ENCODE peak calls at places on chromosomes 1 and 21, in ten cellular contexts. V is pancreas, D is mammary epithelial cell, C is esophagus squamous epithelium, L is sigmoid colon, P is AG10803, N is lung, M is GM23338, H is HFF-Myc, G is tibial artery. U is an unnamed sample.

GRCh38 chr1:220251272-220251671 is 21.0 kb downstream of the RAB3GAP2 start:
- DNase-seq in V (no peak), D (no peak), C (no peak), L (no peak), P (no peak), N (no peak), M (no peak), H (no peak), G (no peak), U (no peak)

GRCh38 chr1:60960846-60961542 is 121.4 kb upstream of the NFIA start:
- DNase-seq in V (no peak), D (no peak), C (no peak), L (no peak), P (no peak), N (no peak), M (no peak), H (no peak), G (no peak), U (no peak)

GRCh38 chr1:88650676-88651418 is 33.2 kb upstream of the PKN2 start:
- DNase-seq in V (no peak), D (peak), C (no peak), L (no peak), P (peak), N (no peak), M (no peak), H (no peak), G (no peak), U (no peak)

GRCh38 chr21:42336065-42336464 is 14.7 kb downstream of the TFF2 start:
- DNase-seq in V (no peak), D (peak), C (no peak), L (peak), P (no peak), N (no peak), M (peak), H (no peak), G (no peak), U (no peak)

GRCh38 chr1:155320661-155321576 is at the start of gene RUSC1:
- DNase-seq in V (peak), D (no peak), C (no peak), L (peak), P (peak), N (peak), M (peak), H (no peak), G (peak), U (peak)

GRCh38 chr1:3616861-3617260 is 5.6 kb upstream of the MEGF6 start:
- DNase-seq in V (no peak), D (no peak), C (no peak), L (no peak), P (no peak), N (no peak), M (no peak), H (no peak), G (no peak), U (no peak)

GRCh38 chr1:5455056-5455455 is 537.2 kb downstream of the NPHP4 start:
- DNase-seq in V (peak), D (no peak), C (no peak), L (no peak), P (no peak), N (no peak), M (no peak), H (no peak), G (no peak), U (no peak)

GRCh38 chr1:27668808-27669723 is 2.9 kb downstream of the IFI6 start:
- DNase-seq in V (peak), D (peak), C (no peak), L (peak), P (peak), N (peak), M (peak), H (no peak), G (peak), U (peak)

GRCh38 chr1:2526824-2527552 is 592 bp upstream of the PANK4 start:
- DNase-seq in V (no peak), D (peak), C (no peak), L (peak), P (peak), N (no peak), M (no peak), H (no peak), G (peak), U (peak)

GRCh38 chr1:15836772-15837669 is 10.5 kb upstream of the SPEN start:
- DNase-seq in V (peak), D (no peak), C (peak), L (peak), P (no peak), N (peak), M (peak), H (no peak), G (peak), U (peak)

GRCh38 chr21:35932232-35932911 is 128.0 kb downstream of the SETD4 start:
- DNase-seq in V (no peak), D (peak), C (no peak), L (peak), P (peak), N (peak), M (no peak), H (peak), G (peak), U (no peak)

GRCh38 chr1:81706650-81707435 is 93.9 kb upstream of the ADGRL2 start:
- DNase-seq in V (no peak), D (peak), C (no peak), L (no peak), P (peak), N (no peak), M (no peak), H (no peak), G (no peak), U (no peak)

GRCh38 chr21:29084372-29084771 is 10.9 kb upstream of the CCT8 start:
- DNase-seq in V (no peak), D (no peak), C (no peak), L (no peak), P (no peak), N (no peak), M (no peak), H (no peak), G (no peak), U (no peak)

GRCh38 chr1:39840507-39840906 is 42.8 kb downstream of the TRIT1 start:
- DNase-seq in V (no peak), D (no peak), C (no peak), L (no peak), P (no peak), N (no peak), M (no peak), H (no peak), G (no peak), U (no peak)

GRCh38 chr1:245091818-245092637 is 62.8 kb upstream of the KIF26B start:
- DNase-seq in V (no peak), D (peak), C (no peak), L (peak), P (peak), N (peak), M (no peak), H (peak), G (no peak), U (no peak)

DNA sequence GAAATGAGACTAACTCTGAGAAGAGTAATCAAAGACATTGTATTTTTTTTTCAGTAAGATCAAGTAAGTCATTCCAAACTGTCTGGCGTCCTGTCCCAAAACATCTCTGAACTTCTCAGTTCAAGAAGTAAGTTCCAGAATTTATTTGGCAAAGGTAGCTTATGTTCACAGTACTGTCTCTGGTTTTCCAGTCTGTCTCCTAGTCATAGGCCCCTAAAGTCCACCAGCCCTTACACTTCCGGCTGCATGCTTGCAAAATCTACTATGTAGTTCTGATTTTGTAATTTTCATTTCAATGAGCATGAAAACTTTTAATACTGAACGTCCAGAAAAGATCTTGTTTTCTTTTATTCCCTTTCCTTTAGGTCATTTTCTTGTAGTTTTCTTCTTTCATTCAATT is 61.3 kb upstream of the S1PR1 start:
- DNase-seq in V (no peak), D (no peak), C (no peak), L (no peak), P (peak), N (no peak), M (no peak), H (no peak), G (no peak), U (no peak)
- H3K4me3 ChIP-seq in V (no peak), D (no peak), C (no peak), L (no peak), P (no peak), N (no peak), M (no peak), H (no peak), G (no peak), U (no peak)

GRCh38 chr1:1437033-1437903 is 1.8 kb downstream of the VWA1 start:
- DNase-seq in V (peak), D (no peak), C (no peak), L (no peak), P (no peak), N (no peak), M (no peak), H (no peak), G (no peak), U (no peak)
- H3K4me3 ChIP-seq in V (peak), D (no peak), C (no peak), L (peak), P (no peak), N (no peak), M (no peak), H (no peak), G (no peak), U (no peak)

GRCh38 chr1:84299536-84300260 is 1.8 kb upstream of the SAMD13 start:
- DNase-seq in V (no peak), D (no peak), C (no peak), L (no peak), P (no peak), N (no peak), M (peak), H (no peak), G (no peak), U (no peak)
- H3K4me3 ChIP-seq in V (peak), D (peak), C (peak), L (peak), P (peak), N (peak), M (peak), H (peak), G (peak), U (no peak)

GRCh38 chr1:85463666-85464496 is 1.1 kb downstream of the DDAH1 start:
- DNase-seq in V (no peak), D (no peak), C (no peak), L (no peak), P (peak), N (no peak), M (peak), H (no peak), G (no peak), U (no peak)
- H3K4me3 ChIP-seq in V (peak), D (peak), C (peak), L (peak), P (peak), N (peak), M (peak), H (peak), G (peak), U (no peak)

DNA sequence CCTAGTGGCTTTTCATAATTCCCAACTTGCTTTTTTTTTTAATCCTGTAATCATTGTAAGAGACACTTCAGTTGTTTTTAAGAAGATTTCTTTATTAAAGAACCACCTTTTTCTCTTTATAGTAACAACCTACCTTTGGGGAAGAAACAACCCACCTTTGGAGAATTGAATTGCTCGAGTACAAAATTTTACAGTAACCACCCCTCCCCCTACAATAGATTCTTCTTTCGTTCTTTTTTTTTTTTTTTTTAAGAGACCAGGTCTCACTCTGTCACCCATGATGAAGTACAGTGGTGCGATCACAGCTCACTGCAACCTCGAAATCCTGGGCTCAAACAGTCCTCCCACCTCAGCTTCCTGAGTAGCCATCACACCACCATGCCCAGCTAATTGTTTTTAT is 2.1 kb upstream of the LRRC40 start:
- DNase-seq in V (no peak), D (no peak), C (no peak), L (no peak), P (no peak), N (no peak), M (no peak), H (no peak), G (no peak), U (no peak)
- H3K4me3 ChIP-seq in V (no peak), D (no peak), C (no peak), L (no peak), P (no peak), N (no peak), M (no peak), H (peak), G (no peak), U (peak)

GRCh38 chr1:158117854-158118691 is 62.6 kb upstream of the CD1D start:
- DNase-seq in V (no peak), D (no peak), C (no peak), L (peak), P (peak), N (no peak), M (peak), H (peak), G (no peak), U (peak)
- H3K4me3 ChIP-seq in V (no peak), D (no peak), C (no peak), L (peak), P (peak), N (no peak), M (peak), H (no peak), G (peak), U (no peak)

DNA sequence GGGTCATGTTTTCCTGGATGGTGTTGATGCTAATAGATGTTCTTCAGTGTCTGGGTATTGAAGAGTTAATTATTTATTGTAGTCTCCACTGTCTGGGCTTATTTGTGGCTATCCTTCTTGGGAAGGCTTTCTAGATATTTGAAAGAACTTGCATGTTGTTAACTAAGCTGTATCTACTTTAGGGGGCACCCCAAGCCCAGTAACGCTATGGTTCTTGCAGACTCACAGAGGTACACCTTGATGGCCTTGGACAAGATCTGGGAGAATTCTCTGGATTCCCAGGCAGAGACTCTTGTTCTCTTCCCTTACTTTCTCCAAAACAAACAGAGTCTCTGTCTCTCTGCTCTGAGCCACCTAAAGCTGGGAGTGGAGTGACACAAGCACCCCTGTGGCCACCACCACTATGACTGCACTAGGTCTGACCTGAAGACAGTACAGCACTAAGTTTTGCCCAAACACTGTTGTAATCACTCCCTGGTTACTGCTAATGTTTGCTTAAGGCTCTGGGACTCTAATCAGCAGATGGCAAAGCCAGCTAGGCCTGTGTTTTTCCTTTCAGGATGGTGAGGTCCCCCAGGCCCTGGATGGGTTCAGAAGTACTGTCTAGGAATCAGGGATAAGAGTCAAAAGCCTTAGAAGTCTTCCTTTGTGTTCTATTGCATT is 76.5 kb upstream of the C1orf21 start:
- DNase-seq in V (no peak), D (no peak), C (no peak), L (no peak), P (no peak), N (no peak), M (peak), H (no peak), G (no peak), U (no peak)
- H3K4me3 ChIP-seq in V (no peak), D (no peak), C (no peak), L (no peak), P (no peak), N (no peak), M (no peak), H (no peak), G (no peak), U (no peak)